ENCODE peak calls at places on chromosomes 2 and 18, in six cellular contexts. F, R, H, M, G and E are unnamed samples.
A peak's percentile ranks its signal among the peaks of the same experiment; 100 is the strongest.

GRCh38 chr2:174656671-174657171 is 59.1 kb upstream of the WIPF1 start:
- DNase-seq in M (no peak), G (no peak), R (no peak), H (no peak), F (no peak), E (no peak)

GRCh38 chr2:150468350-150468960 is 19.0 kb downstream of the RND3 start:
- DNase-seq in H (no peak), R (no peak), M (peak; percentile 37), F (no peak), G (no peak), E (no peak)

GRCh38 chr2:197079832-197080555 is 153.5 kb upstream of the PGAP1 start:
- DNase-seq in R (no peak), H (no peak), G (no peak), M (peak; percentile 69), F (no peak), E (no peak)

GRCh38 chr18:10388380-10388779 is 66.1 kb upstream of the APCDD1 start:
- DNase-seq in G (no peak), F (no peak), H (no peak), M (no peak), R (no peak), E (no peak)

GRCh38 chr2:162072181-162072702 is 1.8 kb downstream of the DPP4 start:
- DNase-seq in G (peak; percentile 90), R (no peak), H (no peak), F (no peak), M (peak; percentile 86), E (no peak)

GRCh38 chr2:43542285-43542933 is 53.4 kb downstream of the THADA start:
- DNase-seq in H (no peak), M (peak; percentile 59), G (peak; percentile 58), F (peak; percentile 24), R (no peak), E (no peak)

GRCh38 chr18:36162981-36163380 is 24.3 kb upstream of the MOCOS start:
- DNase-seq in R (no peak), M (no peak), F (no peak), G (no peak), H (no peak), E (no peak)

GRCh38 chr2:64405476-64406406 is 48.2 kb upstream of the LGALSL start:
- DNase-seq in F (no peak), G (peak; percentile 72), H (peak; percentile 72), R (peak; percentile 57), M (peak; percentile 80), E (peak; percentile 19)

GRCh38 chr2:76870011-76870410 is 652.2 kb downstream of the LRRTM4 start:
- DNase-seq in M (no peak), R (no peak), F (no peak), G (no peak), H (no peak), E (no peak)

GRCh38 chr2:8633735-8634313 is 48.0 kb upstream of the ID2 start:
- DNase-seq in F (no peak), H (peak; percentile 55), R (no peak), G (peak; percentile 75), M (peak; percentile 93), E (no peak)

GRCh38 chr2:212451786-212452200 is 86.8 kb downstream of the ERBB4 start:
- DNase-seq in F (no peak), R (no peak), M (peak; percentile 81), H (no peak), G (peak; percentile 12), E (no peak)

GRCh38 chr2:14427982-14428567 is 204.4 kb upstream of the LRATD1 start:
- DNase-seq in H (no peak), M (peak; percentile 33), F (no peak), R (no peak), G (peak; percentile 82), E (no peak)

GRCh38 chr2:88074854-88075292 is 7.2 kb downstream of the SMYD1 start:
- DNase-seq in G (peak; percentile 70), F (no peak), H (no peak), R (no peak), M (peak; percentile 86), E (no peak)

GRCh38 chr18:32760391-32760790 is 12.4 kb downstream of the KLHL14 start:
- DNase-seq in H (no peak), F (no peak), R (peak; percentile 18), G (no peak), M (no peak), E (no peak)

GRCh38 chr2:216341151-216341550 is 31.1 kb downstream of the MARCHF4 start:
- DNase-seq in F (no peak), H (no peak), M (peak; percentile 41), R (no peak), G (no peak), E (no peak)

GRCh38 chr2:236949089-236949935 is 136.4 kb upstream of the COPS8 start:
- DNase-seq in F (no peak), R (no peak), H (no peak), M (no peak), G (no peak), E (no peak)

GRCh38 chr2:239502430-239503221 is 101.8 kb upstream of the HDAC4 start:
- DNase-seq in F (no peak), H (no peak), M (no peak), R (no peak), G (no peak), E (no peak)

GRCh38 chr18:61988100-61988499 is 95.3 kb upstream of the RNF152 start:
- DNase-seq in R (no peak), H (no peak), M (peak; percentile 80), G (no peak), F (no peak), E (no peak)

GRCh38 chr18:67243799-67244587 is 272.5 kb downstream of the DSEL start:
- DNase-seq in H (no peak), M (peak; percentile 30), F (no peak), G (no peak), R (no peak), E (no peak)

GRCh38 chr2:23145460-23145859 is 239.5 kb upstream of the KLHL29 start:
- DNase-seq in F (no peak), H (no peak), M (no peak), R (no peak), G (no peak), E (no peak)

GRCh38 chr2:36545871-36546416 is 52.0 kb downstream of the FEZ2 start:
- DNase-seq in H (no peak), G (no peak), M (peak; percentile 68), F (no peak), R (no peak), E (no peak)

GRCh38 chr18:39960545-39960944 is 1994.5 kb upstream of the PIK3C3 start:
- DNase-seq in F (no peak), H (no peak), R (no peak), G (peak; percentile 63), M (peak; percentile 48), E (no peak)

GRCh38 chr2:196415384-196415783 is 224.1 kb upstream of the CCDC150 start:
- DNase-seq in R (no peak), M (no peak), H (no peak), F (no peak), G (no peak), E (no peak)

GRCh38 chr2:127084611-127085031 is 22.3 kb downstream of the BIN1 start:
- DNase-seq in R (no peak), F (no peak), H (no peak), G (no peak), M (no peak), E (no peak)

GRCh38 chr2:240455719-240456606 is 20.5 kb downstream of the GPC1 start:
- DNase-seq in F (no peak), G (no peak), M (no peak), R (peak; percentile 32), H (no peak), E (no peak)

GRCh38 chr2:7815726-7816125 is 866.1 kb upstream of the ID2 start:
- DNase-seq in H (no peak), G (no peak), M (no peak), R (no peak), F (no peak), E (no peak)

GRCh38 chr2:200618590-200619021 is 32.8 kb downstream of the AOX1 start:
- DNase-seq in F (no peak), R (no peak), M (peak; percentile 67), G (no peak), H (no peak), E (no peak)

GRCh38 chr2:226794751-226795171 is 4.9 kb downstream of the IRS1 start:
- DNase-seq in H (no peak), M (peak; percentile 77), G (peak; percentile 71), R (no peak), F (no peak), E (peak; percentile 18)

GRCh38 chr2:147483911-147484310 is 360.9 kb upstream of the ACVR2A start:
- DNase-seq in G (no peak), H (no peak), M (no peak), R (no peak), F (no peak), E (no peak)

GRCh38 chr2:197972017-197972416 is 167.6 kb downstream of the PLCL1 start:
- DNase-seq in R (no peak), F (no peak), G (peak; percentile 55), M (peak; percentile 50), H (no peak), E (peak; percentile 38)

GRCh38 chr18:55522011-55522410 is 66.0 kb downstream of the TCF4 start:
- DNase-seq in G (peak; percentile 28), R (no peak), H (no peak), F (no peak), M (no peak), E (no peak)

GRCh38 chr2:209526541-209526940 is 102.7 kb downstream of the MAP2 start:
- DNase-seq in M (peak; percentile 24), H (no peak), F (no peak), G (no peak), R (no peak), E (no peak)

GRCh38 chr2:206084870-206085741 is 868 bp downstream of the INO80D start:
- DNase-seq in G (no peak), M (peak; percentile 37), H (peak; percentile 86), R (peak; percentile 74), F (peak; percentile 36), E (peak; percentile 29)